ENCODE peak calls at places on chromosome 19, in seven cellular contexts. One of them, this sample, is unnamed.

GRCh38 chr19:28614634-28615545 is 598.1 kb downstream of the UQCRFS1 start:
- DNase-seq in IMR-90: no peak
- DNase-seq in ovary: no peak
- DNase-seq in endodermal cell: no peak
- DNase-seq in uterus: no peak
- DNase-seq in CD8-positive, alpha-beta memory T cell: no peak
- DNase-seq in heart left ventricle: no peak
- DNase-seq in this sample: no peak

GRCh38 chr19:10118960-10119359 is 739 bp downstream of the EIF3G start:
- DNase-seq in IMR-90: no peak
- DNase-seq in ovary: no peak
- DNase-seq in endodermal cell: no peak
- DNase-seq in uterus: no peak
- DNase-seq in CD8-positive, alpha-beta memory T cell: peak; percentile 46
- DNase-seq in heart left ventricle: no peak
- DNase-seq in this sample: no peak

GRCh38 chr19:7676854-7677253 is at the start of gene MCEMP1:
- DNase-seq in IMR-90: no peak
- DNase-seq in ovary: no peak
- DNase-seq in endodermal cell: no peak
- DNase-seq in uterus: no peak
- DNase-seq in CD8-positive, alpha-beta memory T cell: no peak
- DNase-seq in heart left ventricle: no peak
- DNase-seq in this sample: no peak

GRCh38 chr19:49691243-49692101 is 556 bp downstream of the CPT1C start:
- DNase-seq in IMR-90: peak; percentile 70
- DNase-seq in ovary: peak; percentile 81
- DNase-seq in endodermal cell: peak; percentile 89
- DNase-seq in uterus: peak; percentile 64
- DNase-seq in CD8-positive, alpha-beta memory T cell: no peak
- DNase-seq in heart left ventricle: peak; percentile 75
- DNase-seq in this sample: no peak

GRCh38 chr19:49875801-49876421 is 1.2 kb downstream of the AKT1S1 start:
- DNase-seq in IMR-90: peak; percentile 29
- DNase-seq in ovary: peak; percentile 87
- DNase-seq in endodermal cell: peak; percentile 84
- DNase-seq in uterus: peak; percentile 70
- DNase-seq in CD8-positive, alpha-beta memory T cell: peak; percentile 74
- DNase-seq in heart left ventricle: peak; percentile 70
- DNase-seq in this sample: peak; percentile 52

GRCh38 chr19:532578-533484 is 1.3 kb downstream of the CDC34 start:
- DNase-seq in IMR-90: peak; percentile 64
- DNase-seq in ovary: peak; percentile 92
- DNase-seq in endodermal cell: peak; percentile 89
- DNase-seq in uterus: peak; percentile 76
- DNase-seq in CD8-positive, alpha-beta memory T cell: no peak
- DNase-seq in heart left ventricle: peak; percentile 86
- DNase-seq in this sample: peak; percentile 90

GRCh38 chr19:12055784-12056183 is 3.0 kb upstream of the ZNF878 start:
- DNase-seq in IMR-90: no peak
- DNase-seq in ovary: no peak
- DNase-seq in endodermal cell: no peak
- DNase-seq in uterus: no peak
- DNase-seq in CD8-positive, alpha-beta memory T cell: no peak
- DNase-seq in heart left ventricle: no peak
- DNase-seq in this sample: no peak

GRCh38 chr19:1401138-1401888 is at the start of gene GAMT:
- DNase-seq in IMR-90: no peak
- DNase-seq in ovary: peak; percentile 76
- DNase-seq in endodermal cell: peak; percentile 77
- DNase-seq in uterus: no peak
- DNase-seq in CD8-positive, alpha-beta memory T cell: peak; percentile 69
- DNase-seq in heart left ventricle: no peak
- DNase-seq in this sample: peak; percentile 62

GRCh38 chr19:1250374-1251232 is 2.2 kb downstream of the MIDN start:
- DNase-seq in IMR-90: peak; percentile 60
- DNase-seq in ovary: peak; percentile 81
- DNase-seq in endodermal cell: peak; percentile 84
- DNase-seq in uterus: peak; percentile 75
- DNase-seq in CD8-positive, alpha-beta memory T cell: peak; percentile 87
- DNase-seq in heart left ventricle: peak; percentile 79
- DNase-seq in this sample: peak; percentile 68

GRCh38 chr19:13155472-13156284 is 5.5 kb downstream of the IER2 start:
- DNase-seq in IMR-90: peak; percentile 76
- DNase-seq in ovary: peak; percentile 90
- DNase-seq in endodermal cell: peak; percentile 94
- DNase-seq in uterus: peak; percentile 82
- DNase-seq in CD8-positive, alpha-beta memory T cell: peak; percentile 87
- DNase-seq in heart left ventricle: peak; percentile 91
- DNase-seq in this sample: peak; percentile 87

GRCh38 chr19:40237791-40238190 is 11.3 kb upstream of the CCNP start:
- DNase-seq in IMR-90: no peak
- DNase-seq in ovary: no peak
- DNase-seq in endodermal cell: no peak
- DNase-seq in uterus: no peak
- DNase-seq in CD8-positive, alpha-beta memory T cell: no peak
- DNase-seq in heart left ventricle: no peak
- DNase-seq in this sample: no peak

GRCh38 chr19:57576661-57577060 is 2.0 kb downstream of the ZNF416 start:
- DNase-seq in IMR-90: no peak
- DNase-seq in ovary: no peak
- DNase-seq in endodermal cell: no peak
- DNase-seq in uterus: no peak
- DNase-seq in CD8-positive, alpha-beta memory T cell: no peak
- DNase-seq in heart left ventricle: no peak
- DNase-seq in this sample: no peak

GRCh38 chr19:17145546-17146497 is 69.3 kb upstream of the USE1 start:
- DNase-seq in IMR-90: no peak
- DNase-seq in ovary: no peak
- DNase-seq in endodermal cell: no peak
- DNase-seq in uterus: no peak
- DNase-seq in CD8-positive, alpha-beta memory T cell: no peak
- DNase-seq in heart left ventricle: no peak
- DNase-seq in this sample: no peak
- H3K36me3 ChIP-seq in IMR-90: peaks cover 45% of the 10 kb centered on the region
- H3K36me3 ChIP-seq in ovary: no peaks in the 10 kb centered on the region
- H3K36me3 ChIP-seq in endodermal cell: peaks cover 26% of the 10 kb centered on the region
- H3K36me3 ChIP-seq in uterus: no peaks in the 10 kb centered on the region
- H3K36me3 ChIP-seq in CD8-positive, alpha-beta memory T cell: peaks cover 20% of the 10 kb centered on the region
- H3K36me3 ChIP-seq in heart left ventricle: no peaks in the 10 kb centered on the region
- H3K36me3 ChIP-seq in this sample: no peaks in the 10 kb centered on the region

GRCh38 chr19:45045671-45046353 is 7.0 kb downstream of the CLASRP start:
- DNase-seq in IMR-90: no peak
- DNase-seq in ovary: no peak
- DNase-seq in endodermal cell: no peak
- DNase-seq in uterus: no peak
- DNase-seq in CD8-positive, alpha-beta memory T cell: no peak
- DNase-seq in heart left ventricle: no peak
- DNase-seq in this sample: peak; percentile 35
- H3K27ac ChIP-seq in IMR-90: no peak overlapping the region
- H3K27ac ChIP-seq in ovary: no peak overlapping the region
- H3K27ac ChIP-seq in endodermal cell: peak overlapping the region; percentile 22
- H3K27ac ChIP-seq in uterus: no peak overlapping the region
- H3K27ac ChIP-seq in CD8-positive, alpha-beta memory T cell: no peak overlapping the region
- H3K27ac ChIP-seq in heart left ventricle: peak overlapping the region; percentile 34
- H3K27ac ChIP-seq in this sample: no peak overlapping the region

DNA sequence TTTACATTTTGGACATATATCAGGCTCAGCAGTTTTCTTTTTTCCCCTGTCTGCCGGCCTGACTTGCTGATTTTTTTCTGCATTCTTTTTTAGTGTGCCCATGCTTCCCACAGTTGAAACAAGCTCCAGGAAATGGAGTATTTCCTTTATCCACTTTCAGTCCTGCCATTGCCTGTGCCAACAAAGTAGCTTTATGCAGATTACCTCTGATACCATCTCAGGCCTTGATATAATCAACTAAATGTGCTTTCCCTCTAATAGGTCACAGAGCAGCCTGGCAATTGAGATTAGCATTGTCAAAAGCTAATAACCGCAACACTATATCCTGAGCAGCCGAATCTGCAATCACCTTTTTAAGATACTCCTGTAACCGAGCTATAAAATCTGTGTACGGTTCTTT is 9.2 kb downstream of the MRPS12 start:
- DNase-seq in IMR-90: no peak
- DNase-seq in ovary: no peak
- DNase-seq in endodermal cell: no peak
- DNase-seq in uterus: no peak
- DNase-seq in CD8-positive, alpha-beta memory T cell: no peak
- DNase-seq in heart left ventricle: no peak
- DNase-seq in this sample: no peak
- H3K36me3 ChIP-seq in IMR-90: peaks cover 6% of the 10 kb centered on the region
- H3K36me3 ChIP-seq in ovary: no peaks in the 10 kb centered on the region
- H3K36me3 ChIP-seq in endodermal cell: no peaks in the 10 kb centered on the region
- H3K36me3 ChIP-seq in uterus: no peaks in the 10 kb centered on the region
- H3K36me3 ChIP-seq in CD8-positive, alpha-beta memory T cell: no peaks in the 10 kb centered on the region
- H3K36me3 ChIP-seq in heart left ventricle: no peaks in the 10 kb centered on the region
- H3K36me3 ChIP-seq in this sample: no peaks in the 10 kb centered on the region

DNA sequence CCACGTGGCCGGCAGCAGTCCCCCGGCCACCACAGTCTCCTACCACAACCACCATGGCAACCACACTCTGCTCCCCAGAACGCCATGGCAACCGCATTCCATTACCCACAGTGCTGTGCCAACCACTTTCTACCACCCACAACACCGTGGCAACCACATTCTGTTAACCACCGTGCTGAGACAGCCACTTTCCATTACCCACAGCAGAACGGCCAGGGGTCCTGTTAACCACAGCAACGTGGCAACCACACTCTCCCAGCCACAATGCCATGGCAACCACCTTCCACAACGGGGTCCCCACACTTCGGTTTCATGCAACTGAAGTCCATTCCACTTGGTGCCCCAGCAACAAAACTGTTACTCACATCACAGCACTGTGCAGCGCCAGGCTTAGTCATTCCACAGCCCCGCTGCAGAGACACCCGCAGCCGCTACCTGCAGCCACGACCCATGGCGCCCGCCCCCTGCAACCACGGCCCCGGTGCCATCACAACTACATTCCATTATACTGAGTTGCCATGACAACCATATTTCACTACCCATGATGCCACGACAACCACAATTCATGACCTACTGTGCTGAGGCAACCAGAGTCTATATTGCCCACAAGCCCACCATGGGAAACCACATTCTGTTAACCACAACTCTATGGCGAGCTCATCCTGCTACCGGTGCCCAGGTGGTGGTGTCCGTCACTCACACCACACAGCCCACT is 10.0 kb downstream of the DPF1 start:
- DNase-seq in IMR-90: peak; percentile 61
- DNase-seq in ovary: no peak
- DNase-seq in endodermal cell: no peak
- DNase-seq in uterus: no peak
- DNase-seq in CD8-positive, alpha-beta memory T cell: peak; percentile 86
- DNase-seq in heart left ventricle: no peak
- DNase-seq in this sample: no peak
- H3K27ac ChIP-seq in IMR-90: no peak overlapping the region
- H3K27ac ChIP-seq in ovary: no peak overlapping the region
- H3K27ac ChIP-seq in endodermal cell: peak overlapping the region; percentile 90
- H3K27ac ChIP-seq in uterus: no peak overlapping the region
- H3K27ac ChIP-seq in CD8-positive, alpha-beta memory T cell: no peak overlapping the region
- H3K27ac ChIP-seq in heart left ventricle: no peak overlapping the region
- H3K27ac ChIP-seq in this sample: no peak overlapping the region

This sample was measured in body of pancreas.